ENCODE peak calls at places on chromosomes 12 and 14, in six cellular contexts. N is neural progenitor cell, U is MM.1S, E is GM23248, B is GM23338, L is hepatocyte. G is an unnamed sample.
A peak's percentile ranks its signal among the peaks of the same experiment; 100 is the strongest.

GRCh38 chr12:550473-551260 is 90.9 kb downstream of the B4GALNT3 start:
- DNase-seq in N (no peak), E (no peak), U (no peak), B (no peak), L (no peak), G (no peak)

GRCh38 chr12:129486931-129487330 is 416.9 kb downstream of the TMEM132D start:
- DNase-seq in B (no peak), E (no peak), L (no peak), N (no peak), U (no peak), G (no peak)

GRCh38 chr14:104634031-104634760 is 29.6 kb upstream of the TMEM179 start:
- DNase-seq in L (no peak), E (no peak), N (no peak), U (no peak), B (no peak), G (no peak)

GRCh38 chr14:61145258-61145902 is 135.8 kb downstream of the TMEM30B start:
- DNase-seq in N (no peak), L (peak; percentile 42), U (no peak), E (peak; percentile 94), B (no peak), G (peak; percentile 47)

GRCh38 chr12:67797316-67797741 is 148.8 kb downstream of the DYRK2 start:
- DNase-seq in N (no peak), U (no peak), B (no peak), L (no peak), E (peak; percentile 29), G (no peak)

GRCh38 chr12:68319988-68320623 is 12.1 kb downstream of the MDM1 start:
- DNase-seq in U (no peak), B (no peak), N (no peak), E (peak; percentile 93), L (peak; percentile 58), G (no peak)

GRCh38 chr12:132506730-132507538 is 17.0 kb downstream of the FBRSL1 start:
- DNase-seq in E (peak; percentile 79), U (no peak), L (peak; percentile 68), B (no peak), N (no peak), G (no peak)

GRCh38 chr12:81573228-81573627 is 185.9 kb downstream of the PPFIA2 start:
- DNase-seq in B (peak; percentile 1), N (no peak), U (no peak), E (peak; percentile 24), L (no peak), G (no peak)

GRCh38 chr12:66048843-66049537 is 81.6 kb downstream of the LLPH start:
- DNase-seq in E (peak; percentile 56), B (no peak), N (no peak), U (no peak), L (peak; percentile 24), G (peak; percentile 62)

DNA sequence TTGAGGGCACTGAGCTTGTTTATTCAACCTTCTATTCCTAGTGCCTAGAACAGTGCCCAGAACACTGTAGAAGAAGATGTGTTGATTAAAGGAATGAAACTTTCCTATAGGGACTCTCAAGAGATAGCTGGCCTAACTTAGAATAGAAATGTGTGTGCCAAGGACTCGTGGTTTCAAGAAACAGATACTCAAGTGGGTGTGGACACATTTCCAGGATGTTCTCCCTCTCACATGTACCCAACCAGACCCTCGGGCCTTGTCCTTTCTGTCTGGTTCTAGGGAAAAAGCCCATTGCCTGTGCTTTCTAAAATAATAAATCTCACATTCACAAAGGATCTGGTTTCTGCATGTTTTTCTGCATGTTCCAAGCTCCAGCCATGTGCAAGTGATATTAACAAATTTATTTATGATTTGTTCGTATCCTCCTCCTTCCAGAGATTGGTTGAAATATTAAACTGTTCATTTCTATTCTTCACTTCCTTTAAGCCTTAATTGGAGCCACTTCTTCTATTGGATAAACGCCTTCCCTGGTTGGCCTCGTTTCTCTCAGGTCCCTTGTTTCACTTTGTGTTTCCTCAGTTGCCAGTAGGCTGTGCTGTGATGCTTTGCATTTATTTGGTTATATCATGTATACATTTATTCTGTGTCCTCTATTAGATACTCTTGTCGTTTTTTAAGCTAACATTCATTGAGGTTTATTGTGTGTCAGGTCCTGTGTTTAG is 89.8 kb downstream of the CRADD start:
- DNase-seq in B (peak; percentile 52), N (peak; percentile 20), E (peak; percentile 83), L (peak; percentile 37), U (no peak), G (peak; percentile 85)
- TF ChIP-seq EZH2 in B (no peak), N (no peak), E (no peak), L (no peak), U (no peak), G (no peak)

DNA sequence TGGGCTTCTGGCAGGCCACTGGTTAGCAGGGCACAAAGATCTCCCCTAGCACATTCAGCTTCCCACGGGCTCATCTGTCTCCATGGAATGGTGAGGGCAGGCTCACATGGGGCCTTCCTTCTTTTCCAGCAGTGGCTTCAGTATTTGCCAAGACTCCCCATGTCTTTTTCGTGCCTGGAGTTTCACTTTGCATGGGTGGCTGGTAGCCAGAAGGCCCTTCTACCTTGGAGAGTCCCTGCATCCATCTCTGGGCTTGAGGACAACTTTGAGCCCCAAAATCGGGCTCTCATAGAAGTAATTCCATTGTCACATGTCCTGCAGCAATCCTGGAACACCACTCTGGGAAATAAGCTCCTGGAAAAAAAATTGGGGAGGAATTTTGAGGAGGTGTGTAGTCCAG is 42.1 kb downstream of the NFKBIA start:
- DNase-seq in N (no peak), U (no peak), E (no peak), B (no peak), L (no peak), G (no peak)
- TF ChIP-seq EZH2phosphoT487 in N (no peak), U (no peak), E (no peak), B (no peak), L (no peak), G (no peak)

GRCh38 chr14:26199599-26200370 is 398.0 kb downstream of the NOVA1 start:
- DNase-seq in B (no peak), L (no peak), N (no peak), U (peak; percentile 71), E (peak; percentile 42), G (peak; percentile 46)

GRCh38 chr14:26206640-26207039 is 391.2 kb downstream of the NOVA1 start:
- DNase-seq in E (no peak), L (no peak), N (no peak), B (no peak), U (no peak), G (peak; percentile 16)

GRCh38 chr14:26200675-26201074 is 397.2 kb downstream of the NOVA1 start:
- DNase-seq in B (no peak), E (peak; percentile 71), U (no peak), L (no peak), N (no peak), G (peak; percentile 73)

GRCh38 chr14:26204362-26204953 is 393.4 kb downstream of the NOVA1 start:
- DNase-seq in E (peak; percentile 26), N (peak; percentile 53), U (no peak), B (peak; percentile 49), L (peak; percentile 6), G (no peak)

GRCh38 chr14:26204954-26205479 is 392.8 kb downstream of the NOVA1 start:
- DNase-seq in B (peak; percentile 71), E (peak; percentile 40), U (no peak), L (peak; percentile 33), N (peak; percentile 80), G (no peak)
- TF ChIP-seq EZH2 in B (no peak), E (no peak), U (no peak), L (peak; percentile 73), N (no peak), G (no peak)

DNA sequence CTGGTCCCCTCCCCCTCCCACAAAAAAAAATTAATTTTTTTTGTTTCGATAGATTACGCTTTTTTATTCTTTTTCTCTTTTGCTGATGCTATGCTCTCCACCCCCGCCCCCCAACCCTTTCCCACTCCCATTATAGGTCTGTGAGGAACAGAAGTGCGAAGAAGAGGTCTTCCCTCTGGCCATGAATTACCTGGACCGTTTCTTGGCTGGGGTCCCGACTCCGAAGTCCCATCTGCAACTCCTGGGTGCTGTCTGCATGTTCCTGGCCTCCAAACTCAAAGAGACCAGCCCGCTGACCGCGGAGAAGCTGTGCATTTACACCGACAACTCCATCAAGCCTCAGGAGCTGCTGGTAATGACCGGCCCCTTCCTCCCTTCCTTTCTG is 2.3 kb downstream of the CCND2 start:
- DNase-seq in N (peak; percentile 19), L (no peak), E (no peak), U (no peak), B (peak; percentile 36), G (no peak)
- TF ChIP-seq EZH2phosphoT487 in N (no peak), L (no peak), E (no peak), U (no peak), B (no peak), G (no peak)

DNA sequence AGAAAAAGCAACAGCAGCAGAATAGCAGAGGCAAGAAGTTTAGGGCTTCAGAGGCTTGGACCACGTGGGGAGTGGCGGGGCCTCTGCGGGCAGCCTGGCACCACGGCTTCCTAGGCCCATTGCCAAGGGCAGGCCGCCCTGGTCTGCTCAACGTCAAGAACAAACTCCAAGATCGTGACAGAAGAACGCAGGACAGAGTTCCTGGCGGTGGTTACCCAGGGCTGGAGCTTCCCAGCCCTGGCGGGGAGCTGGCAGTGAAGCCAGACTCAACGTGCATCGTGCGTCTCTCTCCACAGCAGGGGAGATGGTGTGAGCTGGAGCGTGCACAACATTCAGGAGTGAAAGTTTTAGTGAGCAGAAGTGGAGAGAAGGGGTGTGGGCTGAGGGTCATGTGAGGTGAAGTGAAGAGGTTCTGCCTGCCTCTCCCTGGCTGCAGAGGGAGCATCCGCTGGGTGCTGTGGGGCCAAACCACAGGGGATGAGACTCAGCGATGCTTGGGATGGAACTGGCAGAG is 13.9 kb upstream of the CACNA2D4 start:
- DNase-seq in B (no peak), N (no peak), U (no peak), E (peak; percentile 53), L (peak; percentile 58), G (no peak)
- TF ChIP-seq EZH2 in B (no peak), N (no peak), U (no peak), E (no peak), L (no peak), G (no peak)

G was measured in PC-3.